ENCODE peak calls at places on chromosome 9, in nine cellular contexts. J is AG04450, D is astrocyte of the spinal cord, L is ovary, M is neuronal stem cell, Q is skeletal muscle cell, F is lower lobe of right lung, H is SJCRH30, B is OCI-LY7. W is an unnamed sample.

GRCh38 chr9:37839491-37840461 is 39.2 kb downstream of the DCAF10 start:
- DNase-seq in Q (no peak), H (no peak), M (no peak), L (no peak), F (no peak), J (no peak), B (no peak), D (no peak), W (no peak)

GRCh38 chr9:18114559-18114958 is 359.4 kb upstream of the ADAMTSL1 start:
- DNase-seq in H (no peak), F (no peak), Q (no peak), D (no peak), L (no peak), B (no peak), J (no peak), M (no peak), W (no peak)

GRCh38 chr9:114718801-114719221 is 36.8 kb upstream of the TEX48 start:
- DNase-seq in L (no peak), M (no peak), B (no peak), Q (no peak), F (no peak), D (no peak), H (no peak), J (no peak), W (peak; percentile 41)

GRCh38 chr9:85173967-85174366 is 504.4 kb downstream of the NTRK2 start:
- DNase-seq in H (no peak), J (no peak), F (no peak), B (no peak), M (no peak), Q (no peak), L (no peak), D (no peak), W (no peak)

GRCh38 chr9:74125916-74126315 is 371.2 kb upstream of the RORB start:
- DNase-seq in L (no peak), H (no peak), M (peak; percentile 18), D (peak; percentile 15), J (no peak), F (no peak), Q (no peak), B (no peak), W (peak; percentile 74)

GRCh38 chr9:81072758-81073157 is 616.6 kb downstream of the TLE1 start:
- DNase-seq in B (no peak), F (no peak), D (no peak), L (no peak), H (no peak), M (no peak), J (no peak), Q (no peak), W (no peak)

GRCh38 chr9:123524866-123525265 is 168.9 kb downstream of the CRB2 start:
- DNase-seq in J (no peak), B (no peak), H (no peak), M (no peak), Q (no peak), F (no peak), L (no peak), D (no peak), W (no peak)

GRCh38 chr9:101035098-101035497 is 6.6 kb downstream of the PLPPR1 start:
- DNase-seq in M (no peak), F (no peak), D (no peak), H (no peak), J (no peak), L (no peak), B (no peak), Q (no peak), W (no peak)

GRCh38 chr9:92534199-92535159 is 1.3 kb downstream of the ECM2 start:
- DNase-seq in H (no peak), J (no peak), Q (no peak), M (no peak), B (no peak), D (no peak), F (no peak), L (no peak), W (no peak)

GRCh38 chr9:136482046-136482792 is 621 bp downstream of the SEC16A start:
- DNase-seq in Q (peak; percentile 13), L (no peak), J (no peak), D (peak; percentile 38), H (no peak), B (peak; percentile 40), M (peak; percentile 29), F (no peak), W (no peak)

DNA sequence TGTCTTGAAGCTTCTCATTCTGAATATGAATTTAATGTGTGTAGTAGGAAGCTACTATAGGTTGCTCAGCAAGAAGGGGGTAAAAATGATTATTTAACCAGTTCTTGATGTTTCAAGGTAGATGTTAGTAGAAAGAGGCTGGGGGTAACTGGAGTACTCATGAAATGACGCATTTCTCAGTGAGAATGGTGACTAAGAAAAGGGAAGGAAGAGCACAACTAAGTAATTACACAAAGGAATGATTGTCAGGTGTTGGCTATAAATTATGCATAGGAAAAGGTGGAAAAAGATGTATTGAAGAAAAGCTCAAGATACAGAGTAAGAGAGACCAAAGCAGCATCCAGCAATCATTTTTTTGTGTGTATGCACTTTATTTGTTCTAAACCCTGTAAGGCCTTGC is 1.4 kb upstream of the PSIP1 start:
- DNase-seq in L (no peak), Q (no peak), M (no peak), D (no peak), B (peak; percentile 23), H (no peak), J (no peak), F (no peak), W (no peak)
- H3K4me3 ChIP-seq in L (no peak overlapping the region), Q (no peak overlapping the region), M (no peak overlapping the region), D (no peak overlapping the region), B (peak overlapping the region; percentile 99), H (no peak overlapping the region), J (no peak overlapping the region), F (no peak overlapping the region), W (no peak overlapping the region)

GRCh38 chr9:96413312-96414221 is 4.6 kb downstream of the ZNF367 start:
- DNase-seq in D (no peak), J (no peak), B (peak; percentile 81), H (no peak), L (no peak), F (no peak), M (no peak), Q (no peak), W (no peak)
- H3K4me3 ChIP-seq in D (no peak overlapping the region), J (no peak overlapping the region), B (peak overlapping the region; percentile 99), H (no peak overlapping the region), L (no peak overlapping the region), F (no peak overlapping the region), M (no peak overlapping the region), Q (no peak overlapping the region), W (no peak overlapping the region)

DNA sequence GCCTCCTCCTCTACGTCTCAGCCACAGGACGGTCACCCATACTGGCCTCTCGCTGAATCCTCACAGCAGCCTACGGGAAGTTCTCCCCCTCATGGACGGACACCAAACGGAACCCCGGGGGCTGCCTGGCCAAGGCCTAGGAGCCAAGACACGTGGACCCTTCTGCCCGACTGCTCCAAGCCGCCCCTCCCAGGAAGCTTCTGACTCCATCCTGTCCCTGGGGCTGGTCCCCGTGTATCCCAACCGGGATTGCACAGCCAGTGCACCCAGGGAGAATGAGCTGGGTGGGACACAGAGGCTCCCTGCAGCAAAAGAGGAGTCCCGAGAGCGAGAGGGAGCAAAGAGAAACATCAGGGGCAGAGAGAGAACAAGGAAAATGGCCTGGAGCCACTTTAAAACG is 3.2 kb downstream of the FAM78A start:
- DNase-seq in J (no peak), F (peak; percentile 68), D (no peak), B (peak; percentile 44), L (no peak), M (no peak), H (no peak), Q (no peak), W (no peak)
- H3K4me3 ChIP-seq in J (no peak overlapping the region), F (peak overlapping the region; percentile 76), D (no peak overlapping the region), B (peak overlapping the region; percentile 90), L (no peak overlapping the region), M (no peak overlapping the region), H (no peak overlapping the region), Q (no peak overlapping the region), W (no peak overlapping the region)

DNA sequence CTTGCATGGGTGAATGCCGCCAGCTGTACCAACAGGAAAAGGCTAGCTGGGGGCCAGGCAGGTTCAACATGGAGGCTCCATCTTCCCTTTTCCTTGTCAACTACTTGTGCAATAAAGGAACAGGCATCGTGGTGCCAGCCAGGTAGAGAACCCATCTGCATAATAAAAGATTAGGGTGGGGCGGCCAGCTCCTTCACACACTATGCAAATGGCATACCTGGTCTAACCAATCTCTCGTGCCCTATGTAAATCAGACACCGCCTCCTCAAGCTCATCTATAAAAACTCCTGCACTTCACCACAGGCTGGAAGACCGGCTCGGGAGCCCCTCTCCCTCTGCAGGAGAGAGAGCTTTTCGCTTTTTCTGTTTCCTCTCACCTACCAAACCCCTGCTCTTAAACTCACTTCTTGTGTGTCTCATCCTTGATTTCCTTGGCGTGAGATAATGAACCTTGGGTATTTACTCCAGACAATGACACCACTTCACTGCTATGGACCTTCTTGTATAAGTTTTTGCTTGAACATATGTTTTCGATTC is 244.3 kb upstream of the PUM3 start:
- DNase-seq in J (no peak), B (no peak), H (no peak), F (no peak), Q (no peak), M (no peak), L (no peak), D (no peak), W (no peak)
- H3K4me3 ChIP-seq in J (no peak overlapping the region), B (no peak overlapping the region), H (no peak overlapping the region), F (no peak overlapping the region), Q (no peak overlapping the region), M (no peak overlapping the region), L (no peak overlapping the region), D (no peak overlapping the region), W (no peak overlapping the region)

GRCh38 chr9:130779153-130779855 is 55.8 kb upstream of the ABL1 start:
- DNase-seq in H (no peak), J (peak; percentile 47), Q (no peak), L (no peak), D (no peak), F (no peak), M (no peak), B (no peak), W (no peak)

GRCh38 chr9:130780865-130781504 is 54.1 kb upstream of the ABL1 start:
- DNase-seq in M (no peak), D (peak; percentile 96), Q (peak; percentile 99), B (no peak), J (peak; percentile 85), L (peak; percentile 79), F (no peak), H (peak; percentile 66), W (no peak)

GRCh38 chr9:130785053-130785452 is 50.0 kb upstream of the ABL1 start:
- DNase-seq in F (no peak), H (no peak), D (no peak), J (no peak), M (no peak), B (no peak), Q (no peak), L (no peak), W (no peak)

GRCh38 chr9:130782883-130783537 is 52.0 kb upstream of the ABL1 start:
- DNase-seq in Q (no peak), L (no peak), J (no peak), M (no peak), F (no peak), B (no peak), H (no peak), D (no peak), W (no peak)

DNA sequence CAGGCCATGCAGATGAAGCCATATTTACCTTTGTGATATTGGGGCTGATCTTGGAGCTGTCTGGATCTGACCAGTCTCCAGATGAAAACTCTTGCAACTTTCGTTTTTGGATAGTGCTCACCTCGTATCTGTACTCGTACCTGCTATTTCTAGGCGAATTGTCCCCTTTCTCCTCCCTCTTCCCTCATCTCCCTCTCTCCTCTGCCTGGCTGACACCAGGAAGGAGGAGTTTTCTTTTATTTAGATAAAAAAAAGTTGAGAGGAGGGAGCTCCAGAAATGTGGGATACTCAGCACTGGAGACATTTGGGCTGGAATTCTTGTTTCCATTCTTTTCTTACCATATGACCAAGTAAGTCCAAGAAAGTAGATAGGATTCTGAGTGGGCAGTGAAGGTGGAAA is 54.6 kb upstream of the ABL1 start:
- DNase-seq in D (no peak), B (no peak), Q (no peak), J (no peak), M (no peak), F (no peak), L (no peak), H (no peak), W (no peak)
- H3K4me3 ChIP-seq in D (no peak overlapping the region), B (no peak overlapping the region), Q (peak overlapping the region; percentile 35), J (peak overlapping the region; percentile 32), M (no peak overlapping the region), F (peak overlapping the region; percentile 25), L (peak overlapping the region; percentile 41), H (no peak overlapping the region), W (no peak overlapping the region)